ENCODE peak calls at places on chromosomes 11 and 22, in six cellular contexts. S is OCI-LY7; H is activated CD4-positive, alpha-beta T cell treated with anti-CD3 and anti-CD28 coated beads, Interleukin-2, amount 50 U/mL, for 1 hour; R is nephron progenitor cell; X is NCI-H2081; F is AG09319. D is an unnamed sample.
A peak's percentile ranks its signal among the peaks of the same experiment; 100 is the strongest.

GRCh38 chr11:118605116-118605867 is 2.1 kb upstream of the PHLDB1 start:
- DNase-seq in H (no peak), R (peak; percentile 44), X (no peak), F (peak; percentile 87), S (no peak), D (no peak)

GRCh38 chr11:58316142-58316541 is 42.7 kb downstream of the OR5B17 start:
- DNase-seq in X (no peak), F (no peak), R (no peak), H (no peak), S (no peak), D (no peak)

GRCh38 chr22:50628543-50629134 is 687 bp upstream of the ARSA start:
- DNase-seq in S (no peak), R (no peak), F (no peak), X (no peak), H (no peak), D (peak; percentile 6)

GRCh38 chr22:27541831-27542230 is 259.7 kb downstream of the MN1 start:
- DNase-seq in F (no peak), S (no peak), X (peak; percentile 45), H (no peak), R (peak; percentile 38), D (no peak)

GRCh38 chr11:114162719-114163123 is 103.2 kb downstream of the ZBTB16 start:
- DNase-seq in R (peak; percentile 27), S (no peak), F (peak; percentile 94), X (peak; percentile 65), H (no peak), D (no peak)

GRCh38 chr11:92384807-92385206 is 160.2 kb downstream of the FAT3 start:
- DNase-seq in S (no peak), R (no peak), X (no peak), F (no peak), H (no peak), D (no peak)

GRCh38 chr22:45069925-45070324 is 60.1 kb upstream of the PHF21B start:
- DNase-seq in F (no peak), R (no peak), S (no peak), X (no peak), H (no peak), D (no peak)

GRCh38 chr11:20038969-20039368 is 121.3 kb downstream of the DBX1 start:
- DNase-seq in R (no peak), H (no peak), F (no peak), X (no peak), S (no peak), D (no peak)

GRCh38 chr22:43378011-43378704 is 33.7 kb upstream of the MPPED1 start:
- DNase-seq in H (no peak), X (no peak), F (no peak), R (no peak), S (no peak), D (no peak)

GRCh38 chr11:610146-610801 is 5.5 kb downstream of the IRF7 start:
- DNase-seq in H (no peak), R (no peak), X (no peak), F (no peak), S (no peak), D (no peak)

GRCh38 chr22:45090364-45090960 is 73.3 kb upstream of the NUP50 start:
- DNase-seq in H (no peak), F (no peak), R (no peak), X (no peak), S (no peak), D (no peak)

GRCh38 chr11:18329196-18329870 is 7.0 kb downstream of the GTF2H1 start:
- DNase-seq in F (no peak), S (no peak), R (no peak), H (no peak), X (no peak), D (peak; percentile 32)

GRCh38 chr11:117381988-117382387 is 54.3 kb downstream of the CEP164 start:
- DNase-seq in F (no peak), X (no peak), H (no peak), R (no peak), S (no peak), D (no peak)

GRCh38 chr11:131397666-131398065 is 27.3 kb downstream of the NTM start:
- DNase-seq in S (no peak), H (no peak), X (no peak), F (no peak), R (no peak), D (no peak)

GRCh38 chr11:131005829-131006228 is 89.5 kb upstream of the SNX19 start:
- DNase-seq in S (no peak), R (no peak), H (no peak), X (no peak), F (no peak), D (no peak)

GRCh38 chr11:2296913-2297622 is 4.7 kb downstream of the C11orf21 start:
- DNase-seq in F (no peak), R (peak; percentile 0), S (no peak), H (no peak), X (no peak), D (no peak)

GRCh38 chr22:41178425-41178975 is 26.6 kb upstream of the L3MBTL2 start:
- DNase-seq in H (no peak), X (no peak), S (no peak), F (no peak), R (no peak), D (no peak)

GRCh38 chr11:47248304-47248663 is 330 bp downstream of the ACP2 start:
- DNase-seq in R (no peak), X (no peak), H (no peak), S (peak; percentile 51), F (no peak), D (no peak)

GRCh38 chr22:46340676-46341075 is 5.2 kb downstream of the TRMU start:
- DNase-seq in H (no peak), S (no peak), X (no peak), R (no peak), F (no peak), D (no peak)

GRCh38 chr11:46361283-46362145 is 14.3 kb downstream of the DGKZ start:
- DNase-seq in S (peak; percentile 88), R (peak; percentile 42), F (no peak), X (peak; percentile 76), H (peak; percentile 60), D (peak; percentile 38)

GRCh38 chr11:114358711-114359110 is 41.6 kb downstream of the C11orf71 start:
- DNase-seq in X (no peak), R (no peak), H (no peak), F (no peak), S (no peak), D (no peak)

GRCh38 chr11:119282495-119282894 is 34.4 kb downstream of the MCAM start:
- DNase-seq in X (no peak), S (no peak), H (no peak), R (no peak), F (no peak), D (no peak)

GRCh38 chr11:26599421-26599820 is 27.4 kb upstream of the MUC15 start:
- DNase-seq in S (no peak), X (peak; percentile 23), R (no peak), H (no peak), F (no peak), D (no peak)

GRCh38 chr11:30186748-30187147 is 44.1 kb upstream of the FSHB start:
- DNase-seq in S (no peak), F (no peak), R (no peak), H (no peak), X (no peak), D (no peak)

GRCh38 chr11:110075087-110075821 is 17.9 kb upstream of the ZC3H12C start:
- DNase-seq in S (no peak), R (no peak), H (no peak), X (peak; percentile 9), F (no peak), D (no peak)

GRCh38 chr11:11416502-11416901 is 63.5 kb upstream of the CSNK2A3 start:
- DNase-seq in S (no peak), F (no peak), R (no peak), X (no peak), H (no peak), D (no peak)

GRCh38 chr11:47907499-47907898 is 59.3 kb upstream of the NUP160 start:
- DNase-seq in X (no peak), H (no peak), F (no peak), S (no peak), R (no peak), D (no peak)